ENCODE peak calls at places on chromosomes 4 and X, in four cellular contexts. H, A, Z and K are unnamed samples.

GRCh38 chrX:120242807-120243206 is 7.8 kb upstream of the ZBTB33 start:
- DNase-seq in A (no peak), Z (no peak), H (no peak), K (no peak)

GRCh38 chr4:26719954-26720552 is 136.2 kb downstream of the TBC1D19 start:
- DNase-seq in Z (no peak), H (no peak), A (no peak), K (no peak)

GRCh38 chr4:156829194-156829593 is 142.4 kb downstream of the PDGFC start:
- DNase-seq in Z (no peak), A (peak; percentile 12), H (no peak), K (no peak)

GRCh38 chr4:186819357-186820086 is 95.9 kb upstream of the FAT1 start:
- DNase-seq in A (no peak), Z (no peak), H (no peak), K (no peak)

GRCh38 chr4:16329797-16330134 is 103.5 kb upstream of the TAPT1 start:
- DNase-seq in H (no peak), Z (no peak), A (no peak), K (no peak)

GRCh38 chr4:11585506-11585905 is 156.8 kb upstream of the HS3ST1 start:
- DNase-seq in A (peak; percentile 68), H (no peak), Z (no peak), K (no peak)

GRCh38 chrX:136608295-136608933 is 39.5 kb upstream of the CD40LG start:
- DNase-seq in H (no peak), A (peak; percentile 20), Z (no peak), K (no peak)

GRCh38 chrX:3659761-3660160 is 53.7 kb downstream of the PRKX start:
- DNase-seq in Z (no peak), A (no peak), H (no peak), K (no peak)

GRCh38 chr4:156294577-156294976 is 340.9 kb upstream of the CTSO start:
- DNase-seq in Z (no peak), A (peak; percentile 69), H (no peak), K (no peak)